ENCODE peak calls at places on chromosomes 5 and 9, in nine cellular contexts. Q is RPMI8226; O is mesendoderm; F is activated T-cell treated with anti-CD3 and anti-CD28 coated beads, Interleukin-2, amount 50 U/mL, for 4 hours; W is Karpas-422; B is GM19239; Z is erythroblast; U is caudate nucleus; M is GM13976. G is an unnamed sample.

GRCh38 chr5:43192558-43193170 is 639 bp downstream of the NIM1K start:
- DNase-seq in Q (no peak), O (peak), F (peak), W (no peak), B (peak), Z (peak), U (no peak), M (peak), G (no peak)

GRCh38 chr9:22049411-22049810 is 40.3 kb upstream of the CDKN2B start:
- DNase-seq in Q (no peak), O (no peak), F (no peak), W (no peak), B (no peak), Z (no peak), U (no peak), M (no peak), G (no peak)

GRCh38 chr5:155792873-155793272 is 534.1 kb upstream of the SGCD start:
- DNase-seq in Q (no peak), O (no peak), F (no peak), W (peak), B (no peak), Z (no peak), U (no peak), M (no peak), G (no peak)

GRCh38 chr5:74647096-74647495 is 6.6 kb upstream of the ENC1 start:
- DNase-seq in Q (peak), O (no peak), F (no peak), W (no peak), B (no peak), Z (no peak), U (no peak), M (no peak), G (no peak)

GRCh38 chr9:81389569-81389993 is 299.8 kb downstream of the TLE1 start:
- DNase-seq in Q (no peak), O (peak), F (no peak), W (no peak), B (no peak), Z (no peak), U (no peak), M (no peak), G (no peak)

GRCh38 chr9:38360880-38361836 is 31.3 kb upstream of the ALDH1B1 start:
- DNase-seq in Q (no peak), O (peak), F (no peak), W (no peak), B (no peak), Z (no peak), U (no peak), M (no peak), G (peak)

GRCh38 chr9:71487046-71487445 is 281.3 kb downstream of the CEMIP2 start:
- DNase-seq in Q (peak), O (peak), F (no peak), W (no peak), B (no peak), Z (no peak), U (no peak), M (no peak), G (no peak)

GRCh38 chr5:74141053-74141452 is 499.5 kb downstream of the ENC1 start:
- DNase-seq in Q (no peak), O (no peak), F (no peak), W (no peak), B (no peak), Z (no peak), U (no peak), M (no peak), G (no peak)

GRCh38 chr5:158463971-158464370 is 605.0 kb upstream of the CLINT1 start:
- DNase-seq in Q (no peak), O (no peak), F (no peak), W (peak), B (no peak), Z (no peak), U (no peak), M (no peak), G (no peak)

GRCh38 chr5:96936431-96937221 is 746 bp downstream of the LNPEP start:
- DNase-seq in Q (peak), O (peak), F (peak), W (peak), B (no peak), Z (peak), U (no peak), M (no peak), G (peak)

GRCh38 chr5:130286971-130287370 is 382.7 kb downstream of the CHSY3 start:
- DNase-seq in Q (no peak), O (no peak), F (no peak), W (no peak), B (no peak), Z (no peak), U (no peak), M (no peak), G (no peak)

GRCh38 chr5:21862986-21863385 is 990.2 kb downstream of the CDH12 start:
- DNase-seq in Q (no peak), O (no peak), F (no peak), W (no peak), B (no peak), Z (no peak), U (no peak), M (no peak), G (no peak)

GRCh38 chr5:66909364-66909763 is 287.2 kb downstream of the CD180 start:
- DNase-seq in Q (no peak), O (no peak), F (no peak), W (no peak), B (no peak), Z (no peak), U (no peak), M (no peak), G (no peak)

GRCh38 chr5:129361441-129362025 is 98.6 kb upstream of the ADAMTS19 start:
- DNase-seq in Q (peak), O (peak), F (no peak), W (peak), B (no peak), Z (peak), U (no peak), M (peak), G (no peak)

GRCh38 chr9:131438190-131438589 is 44.3 kb downstream of the PRRC2B start:
- DNase-seq in Q (no peak), O (no peak), F (no peak), W (no peak), B (no peak), Z (no peak), U (no peak), M (no peak), G (no peak)

GRCh38 chr5:122371511-122372151 is 59.6 kb downstream of the SNCAIP start:
- DNase-seq in Q (no peak), O (no peak), F (no peak), W (no peak), B (no peak), Z (no peak), U (no peak), M (no peak), G (no peak)

GRCh38 chr9:98158071-98158791 is 34.2 kb downstream of the CORO2A start:
- DNase-seq in Q (no peak), O (no peak), F (no peak), W (no peak), B (no peak), Z (peak), U (no peak), M (no peak), G (no peak)

GRCh38 chr9:107308461-107308860 is 25.4 kb downstream of the RAD23B start:
- DNase-seq in Q (no peak), O (peak), F (no peak), W (no peak), B (no peak), Z (no peak), U (no peak), M (no peak), G (no peak)

GRCh38 chr9:126108240-126108639 is 218.4 kb upstream of the MVB12B start:
- DNase-seq in Q (peak), O (peak), F (no peak), W (no peak), B (no peak), Z (no peak), U (no peak), M (no peak), G (no peak)

GRCh38 chr5:90161399-90161798 is 248.2 kb downstream of the CETN3 start:
- DNase-seq in Q (peak), O (peak), F (no peak), W (peak), B (peak), Z (peak), U (no peak), M (peak), G (peak)

GRCh38 chr5:124231240-124231639 is 515.2 kb downstream of the ZNF608 start:
- DNase-seq in Q (no peak), O (peak), F (no peak), W (no peak), B (no peak), Z (no peak), U (no peak), M (no peak), G (no peak)

GRCh38 chr9:2853517-2853916 is 9.6 kb upstream of the PUM3 start:
- DNase-seq in Q (no peak), O (no peak), F (no peak), W (no peak), B (no peak), Z (no peak), U (no peak), M (no peak), G (no peak)

GRCh38 chr9:33465096-33465495 is 8.6 kb downstream of the NOL6 start:
- DNase-seq in Q (no peak), O (no peak), F (no peak), W (no peak), B (no peak), Z (no peak), U (no peak), M (no peak), G (peak)

GRCh38 chr5:75457691-75458090 is 53.7 kb downstream of the CERT1 start:
- DNase-seq in Q (no peak), O (no peak), F (no peak), W (no peak), B (no peak), Z (no peak), U (no peak), M (no peak), G (no peak)

G was measured in cardiac septum.